ENCODE peak calls at places on chromosomes 11 and 22, in six cellular contexts. One of them, this sample, is unnamed.

GRCh38 chr11:16789560-16790483 is 51.4 kb downstream of the C11orf58 start:
- DNase-seq in AG09319: no peak
- DNase-seq in activated T-helper 9 cell treated with anti-CD3 and anti-CD28 coated beads, Interleukin-2, amount 50 U/mL, for 16 hours: no peak
- DNase-seq in tibial artery: no peak
- DNase-seq in BJ: no peak
- DNase-seq in PC-3: no peak
- DNase-seq in this sample: no peak

GRCh38 chr11:19279455-19279854 is 38.7 kb upstream of the E2F8 start:
- DNase-seq in AG09319: no peak
- DNase-seq in activated T-helper 9 cell treated with anti-CD3 and anti-CD28 coated beads, Interleukin-2, amount 50 U/mL, for 16 hours: no peak
- DNase-seq in tibial artery: no peak
- DNase-seq in BJ: no peak
- DNase-seq in PC-3: no peak
- DNase-seq in this sample: no peak

GRCh38 chr11:70032943-70033710 is 45.0 kb upstream of the ANO1 start:
- DNase-seq in AG09319: no peak
- DNase-seq in activated T-helper 9 cell treated with anti-CD3 and anti-CD28 coated beads, Interleukin-2, amount 50 U/mL, for 16 hours: no peak
- DNase-seq in tibial artery: no peak
- DNase-seq in BJ: no peak
- DNase-seq in PC-3: no peak
- DNase-seq in this sample: no peak

GRCh38 chr11:89477175-89477574 is 14.0 kb downstream of the NOX4 start:
- DNase-seq in AG09319: no peak
- DNase-seq in activated T-helper 9 cell treated with anti-CD3 and anti-CD28 coated beads, Interleukin-2, amount 50 U/mL, for 16 hours: no peak
- DNase-seq in tibial artery: no peak
- DNase-seq in BJ: no peak
- DNase-seq in PC-3: peak; percentile 41
- DNase-seq in this sample: no peak

GRCh38 chr11:58513747-58514367 is 6.0 kb upstream of the OR5B21 start:
- DNase-seq in AG09319: peak; percentile 19
- DNase-seq in activated T-helper 9 cell treated with anti-CD3 and anti-CD28 coated beads, Interleukin-2, amount 50 U/mL, for 16 hours: no peak
- DNase-seq in tibial artery: no peak
- DNase-seq in BJ: peak; percentile 14
- DNase-seq in PC-3: peak; percentile 92
- DNase-seq in this sample: no peak

GRCh38 chr22:30872282-30873041 is 96.1 kb downstream of the MORC2 start:
- DNase-seq in AG09319: no peak
- DNase-seq in activated T-helper 9 cell treated with anti-CD3 and anti-CD28 coated beads, Interleukin-2, amount 50 U/mL, for 16 hours: no peak
- DNase-seq in tibial artery: peak; percentile 11
- DNase-seq in BJ: no peak
- DNase-seq in PC-3: no peak
- DNase-seq in this sample: no peak

GRCh38 chr11:79939111-79939510 is 498.3 kb upstream of the TENM4 start:
- DNase-seq in AG09319: no peak
- DNase-seq in activated T-helper 9 cell treated with anti-CD3 and anti-CD28 coated beads, Interleukin-2, amount 50 U/mL, for 16 hours: no peak
- DNase-seq in tibial artery: no peak
- DNase-seq in BJ: no peak
- DNase-seq in PC-3: no peak
- DNase-seq in this sample: no peak

GRCh38 chr11:19959697-19960096 is 200.6 kb downstream of the DBX1 start:
- DNase-seq in AG09319: no peak
- DNase-seq in activated T-helper 9 cell treated with anti-CD3 and anti-CD28 coated beads, Interleukin-2, amount 50 U/mL, for 16 hours: no peak
- DNase-seq in tibial artery: no peak
- DNase-seq in BJ: no peak
- DNase-seq in PC-3: no peak
- DNase-seq in this sample: no peak

GRCh38 chr11:69210660-69211035 is 54.9 kb downstream of the SMIM38 start:
- DNase-seq in AG09319: no peak
- DNase-seq in activated T-helper 9 cell treated with anti-CD3 and anti-CD28 coated beads, Interleukin-2, amount 50 U/mL, for 16 hours: no peak
- DNase-seq in tibial artery: no peak
- DNase-seq in BJ: no peak
- DNase-seq in PC-3: no peak
- DNase-seq in this sample: no peak

GRCh38 chr11:79417069-79417920 is 23.5 kb downstream of the TENM4 start:
- DNase-seq in AG09319: no peak
- DNase-seq in activated T-helper 9 cell treated with anti-CD3 and anti-CD28 coated beads, Interleukin-2, amount 50 U/mL, for 16 hours: no peak
- DNase-seq in tibial artery: no peak
- DNase-seq in BJ: no peak
- DNase-seq in PC-3: no peak
- DNase-seq in this sample: no peak

GRCh38 chr11:31246451-31247165 is 122.9 kb downstream of the DCDC1 start:
- DNase-seq in AG09319: no peak
- DNase-seq in activated T-helper 9 cell treated with anti-CD3 and anti-CD28 coated beads, Interleukin-2, amount 50 U/mL, for 16 hours: no peak
- DNase-seq in tibial artery: peak; percentile 23
- DNase-seq in BJ: no peak
- DNase-seq in PC-3: no peak
- DNase-seq in this sample: no peak

GRCh38 chr11:68048681-68049508 is 10.1 kb downstream of the TCIRG1 start:
- DNase-seq in AG09319: no peak
- DNase-seq in activated T-helper 9 cell treated with anti-CD3 and anti-CD28 coated beads, Interleukin-2, amount 50 U/mL, for 16 hours: no peak
- DNase-seq in tibial artery: no peak
- DNase-seq in BJ: no peak
- DNase-seq in PC-3: no peak
- DNase-seq in this sample: no peak

GRCh38 chr11:2399488-2400068 is 972 bp upstream of the TSSC4 start:
- DNase-seq in AG09319: no peak
- DNase-seq in activated T-helper 9 cell treated with anti-CD3 and anti-CD28 coated beads, Interleukin-2, amount 50 U/mL, for 16 hours: no peak
- DNase-seq in tibial artery: no peak
- DNase-seq in BJ: no peak
- DNase-seq in PC-3: no peak
- DNase-seq in this sample: no peak

GRCh38 chr11:117973446-117973922 is 12.7 kb upstream of the IL10RA start:
- DNase-seq in AG09319: no peak
- DNase-seq in activated T-helper 9 cell treated with anti-CD3 and anti-CD28 coated beads, Interleukin-2, amount 50 U/mL, for 16 hours: no peak
- DNase-seq in tibial artery: no peak
- DNase-seq in BJ: no peak
- DNase-seq in PC-3: no peak
- DNase-seq in this sample: no peak

GRCh38 chr11:118618991-118619375 is 11.6 kb downstream of the PHLDB1 start:
- DNase-seq in AG09319: no peak
- DNase-seq in activated T-helper 9 cell treated with anti-CD3 and anti-CD28 coated beads, Interleukin-2, amount 50 U/mL, for 16 hours: no peak
- DNase-seq in tibial artery: peak; percentile 79
- DNase-seq in BJ: peak; percentile 65
- DNase-seq in PC-3: no peak
- DNase-seq in this sample: no peak

GRCh38 chr22:18075101-18075730 is 2.6 kb upstream of the PEX26 start:
- DNase-seq in AG09319: no peak
- DNase-seq in activated T-helper 9 cell treated with anti-CD3 and anti-CD28 coated beads, Interleukin-2, amount 50 U/mL, for 16 hours: no peak
- DNase-seq in tibial artery: no peak
- DNase-seq in BJ: no peak
- DNase-seq in PC-3: no peak
- DNase-seq in this sample: no peak

GRCh38 chr22:50531546-50532352 is 1.9 kb upstream of the TYMP start:
- DNase-seq in AG09319: no peak
- DNase-seq in activated T-helper 9 cell treated with anti-CD3 and anti-CD28 coated beads, Interleukin-2, amount 50 U/mL, for 16 hours: peak; percentile 66
- DNase-seq in tibial artery: peak; percentile 81
- DNase-seq in BJ: no peak
- DNase-seq in PC-3: peak; percentile 43
- DNase-seq in this sample: no peak

GRCh38 chr11:76599041-76600013 is 71.2 kb downstream of the LRRC32 start:
- DNase-seq in AG09319: no peak
- DNase-seq in activated T-helper 9 cell treated with anti-CD3 and anti-CD28 coated beads, Interleukin-2, amount 50 U/mL, for 16 hours: no peak
- DNase-seq in tibial artery: no peak
- DNase-seq in BJ: no peak
- DNase-seq in PC-3: no peak
- DNase-seq in this sample: no peak

GRCh38 chr11:46728659-46729040 is 9.6 kb downstream of the F2 start:
- DNase-seq in AG09319: no peak
- DNase-seq in activated T-helper 9 cell treated with anti-CD3 and anti-CD28 coated beads, Interleukin-2, amount 50 U/mL, for 16 hours: no peak
- DNase-seq in tibial artery: no peak
- DNase-seq in BJ: no peak
- DNase-seq in PC-3: no peak
- DNase-seq in this sample: no peak